ENCODE peak calls at places on chromosomes 11 and 22, in four cellular contexts. Z is suprapubic skin, I is AG10803, C is colonic mucosa. G is an unnamed sample.

GRCh38 chr22:45518580-45518991 is 15.9 kb downstream of the FBLN1 start:
- DNase-seq in Z (no peak), I (peak; percentile 78), C (no peak), G (no peak)

GRCh38 chr22:36227396-36227795 is 11.9 kb downstream of the APOL2 start:
- DNase-seq in Z (no peak), I (no peak), C (no peak), G (no peak)

GRCh38 chr11:28049338-28050216 is 58.4 kb downstream of the KIF18A start:
- DNase-seq in Z (no peak), I (peak; percentile 8), C (no peak), G (no peak)

GRCh38 chr11:35274909-35275807 is 136.2 kb downstream of the CD44 start:
- DNase-seq in Z (peak; percentile 77), I (peak; percentile 66), C (peak; percentile 57), G (peak; percentile 63)

GRCh38 chr11:11244470-11245080 is 108.5 kb downstream of the CSNK2A3 start:
- DNase-seq in Z (no peak), I (no peak), C (no peak), G (no peak)

GRCh38 chr22:44448271-44448780 is 49.7 kb downstream of the RTL6 start:
- DNase-seq in Z (no peak), I (peak; percentile 94), C (no peak), G (peak; percentile 99)

GRCh38 chr11:5700422-5701064 is 11.0 kb downstream of the TRIM22 start:
- DNase-seq in Z (no peak), I (no peak), C (no peak), G (no peak)

GRCh38 chr11:125394306-125394705 is 101.8 kb downstream of the FEZ1 start:
- DNase-seq in Z (no peak), I (no peak), C (no peak), G (no peak)

GRCh38 chr22:37910863-37911262 is 4.8 kb downstream of the MICALL1 start:
- DNase-seq in Z (no peak), I (no peak), C (no peak), G (no peak)

GRCh38 chr11:2089536-2090165 is 49.5 kb downstream of the IGF2 start:
- DNase-seq in Z (peak; percentile 32), I (peak; percentile 29), C (no peak), G (peak; percentile 33)

GRCh38 chr22:33887173-33887572 is 33.1 kb downstream of the LARGE1 start:
- DNase-seq in Z (no peak), I (no peak), C (no peak), G (no peak)

GRCh38 chr11:105244157-105244820 is 104.7 kb upstream of the CARD18 start:
- DNase-seq in Z (no peak), I (peak; percentile 94), C (no peak), G (peak; percentile 63)

GRCh38 chr11:106956887-106957505 is 61.3 kb downstream of the GUCY1A2 start:
- DNase-seq in Z (no peak), I (no peak), C (no peak), G (no peak)

GRCh38 chr22:29700949-29701927 is 18.6 kb upstream of the CABP7 start:
- DNase-seq in Z (peak; percentile 42), I (no peak), C (peak; percentile 46), G (no peak)

GRCh38 chr22:20099099-20099711 is 16.7 kb upstream of the RANBP1 start:
- DNase-seq in Z (no peak), I (no peak), C (no peak), G (no peak)

DNA sequence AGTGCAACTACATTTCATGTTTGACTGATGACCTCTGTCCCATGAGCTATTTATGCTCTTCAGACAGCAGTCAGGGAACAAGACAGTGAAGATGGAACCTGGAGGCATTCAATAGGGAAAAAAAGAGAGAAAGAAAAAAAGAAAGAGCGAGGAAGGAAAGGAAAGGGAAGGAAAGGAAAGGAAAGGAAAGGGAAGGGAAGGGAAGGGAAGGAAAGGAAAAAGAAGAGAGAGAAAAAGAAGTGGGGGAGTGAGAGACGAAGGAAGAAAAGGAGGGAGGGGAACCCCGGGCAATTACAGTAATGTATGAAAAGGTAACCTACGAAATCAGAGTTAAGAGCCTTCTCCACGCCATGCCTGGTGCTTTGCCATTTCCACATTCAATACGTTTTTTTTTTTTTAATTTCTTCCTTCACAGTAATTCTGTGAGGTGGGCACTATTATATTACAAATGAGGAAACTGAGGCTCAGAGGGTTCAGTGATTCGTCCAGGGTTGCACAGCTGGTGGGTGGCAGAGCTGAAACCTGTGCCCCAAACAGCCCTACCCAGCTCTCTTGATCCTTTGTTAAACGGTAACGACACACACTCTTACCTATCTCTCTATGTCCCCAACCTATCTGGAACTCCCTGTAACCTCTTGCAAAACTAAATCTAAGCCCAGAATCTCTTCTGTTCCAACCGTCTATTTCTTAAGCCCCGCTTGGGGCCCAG is 39.3 kb downstream of the ETS1 start:
- DNase-seq in Z (no peak), I (no peak), C (no peak), G (no peak)
- H3K4me3 ChIP-seq in Z (peak overlapping the region; percentile 49), I (peak overlapping the region; percentile 55), C (peak overlapping the region; percentile 22), G (peak overlapping the region; percentile 11)

DNA sequence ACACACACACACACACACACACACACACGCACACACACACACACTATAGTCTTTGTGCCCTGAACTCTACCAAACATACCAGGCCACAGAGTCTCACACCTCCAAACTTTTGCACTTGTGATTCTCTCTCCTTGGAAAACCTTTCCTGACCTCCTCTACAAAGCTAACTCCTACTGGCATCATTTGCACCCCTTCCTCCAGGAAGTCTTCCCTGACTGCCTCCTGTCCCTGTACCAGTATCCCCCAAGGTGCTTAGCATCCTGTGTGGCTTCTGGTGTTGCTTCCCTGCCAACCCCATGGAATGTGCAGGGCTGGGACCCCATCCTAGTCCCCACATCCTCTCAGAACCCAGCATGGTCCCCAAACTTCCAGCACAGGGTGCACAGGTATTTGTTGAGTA is 8.9 kb downstream of the TPST2 start:
- DNase-seq in Z (no peak), I (no peak), C (no peak), G (no peak)
- H3K4me3 ChIP-seq in Z (no peak overlapping the region), I (no peak overlapping the region), C (no peak overlapping the region), G (no peak overlapping the region)

DNA sequence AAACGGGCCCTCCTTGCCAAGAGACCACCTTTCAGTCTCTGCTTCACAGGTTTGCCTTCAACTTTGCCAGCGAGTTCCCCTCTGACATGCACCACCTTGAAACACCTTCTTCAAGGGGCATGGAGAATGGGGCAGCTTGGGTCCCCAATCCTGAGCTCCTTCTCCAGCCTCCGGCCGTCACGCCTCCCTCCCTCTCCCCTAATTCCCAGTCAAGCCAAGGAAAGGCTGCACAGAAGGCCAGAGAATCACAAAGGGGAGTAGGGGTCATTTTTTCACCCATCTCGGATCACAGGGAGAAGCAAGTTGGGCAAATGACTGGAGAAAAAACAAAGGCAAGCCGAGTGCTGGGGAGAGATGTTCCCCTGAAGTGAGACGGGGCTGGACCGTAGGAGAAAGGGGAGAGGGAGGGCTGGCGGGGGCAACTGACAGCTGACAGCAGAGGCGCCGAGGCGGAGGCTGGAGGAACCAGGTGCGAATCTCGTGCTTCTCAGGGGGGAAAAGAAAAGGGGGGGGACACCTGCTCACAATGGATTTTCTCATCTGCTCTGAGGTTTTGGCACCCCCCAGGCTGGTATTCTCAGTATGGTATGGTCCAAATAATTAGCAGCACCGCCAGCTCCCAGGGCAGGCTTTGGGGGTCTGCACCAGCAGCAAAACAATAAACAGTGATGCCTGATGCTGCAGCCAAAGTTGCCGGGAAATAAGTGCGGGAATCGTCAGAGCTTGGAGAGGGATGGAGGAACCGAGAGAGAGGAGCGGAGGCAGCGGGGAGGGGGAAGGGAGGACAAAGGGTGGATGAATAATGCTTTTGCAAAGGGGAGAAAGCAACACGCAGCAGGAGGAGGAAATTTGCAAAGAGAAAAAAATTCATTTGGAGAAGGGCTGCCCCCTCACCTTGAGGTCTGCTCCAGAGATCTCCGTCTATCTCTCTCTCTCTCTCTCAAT is 649 bp downstream of the YPEL4 start:
- DNase-seq in Z (no peak), I (no peak), C (no peak), G (no peak)
- H3K4me3 ChIP-seq in Z (peak overlapping the region; percentile 47), I (peak overlapping the region; percentile 57), C (peak overlapping the region; percentile 22), G (no peak overlapping the region)

GRCh38 chr11:113907155-113907554 is 2.6 kb downstream of the HTR3B start:
- DNase-seq in Z (no peak), I (no peak), C (no peak), G (no peak)
- H3K4me3 ChIP-seq in Z (no peak overlapping the region), I (no peak overlapping the region), C (no peak overlapping the region), G (no peak overlapping the region)

DNA sequence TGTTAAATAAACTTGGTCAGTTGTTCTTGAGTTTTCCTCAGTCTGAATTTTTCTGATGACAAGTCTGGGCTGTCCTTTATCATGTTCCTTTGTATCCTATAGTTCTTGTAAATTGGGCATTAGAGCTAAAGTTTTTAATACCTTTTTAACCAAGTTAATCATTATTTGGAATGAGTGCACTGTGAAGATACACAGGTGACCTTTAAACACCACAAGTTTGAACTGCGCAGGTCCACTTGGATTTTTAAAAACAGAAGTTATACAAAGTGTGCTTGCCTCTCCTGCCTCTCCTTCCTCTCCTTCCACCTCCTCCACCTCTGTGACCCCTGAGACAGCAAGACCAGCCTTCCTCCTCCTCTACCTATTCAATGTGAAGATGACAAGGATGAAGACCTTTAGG is 4.4 kb upstream of the TCP11L1 start:
- DNase-seq in Z (no peak), I (no peak), C (no peak), G (no peak)
- H3K4me3 ChIP-seq in Z (no peak overlapping the region), I (no peak overlapping the region), C (no peak overlapping the region), G (no peak overlapping the region)

DNA sequence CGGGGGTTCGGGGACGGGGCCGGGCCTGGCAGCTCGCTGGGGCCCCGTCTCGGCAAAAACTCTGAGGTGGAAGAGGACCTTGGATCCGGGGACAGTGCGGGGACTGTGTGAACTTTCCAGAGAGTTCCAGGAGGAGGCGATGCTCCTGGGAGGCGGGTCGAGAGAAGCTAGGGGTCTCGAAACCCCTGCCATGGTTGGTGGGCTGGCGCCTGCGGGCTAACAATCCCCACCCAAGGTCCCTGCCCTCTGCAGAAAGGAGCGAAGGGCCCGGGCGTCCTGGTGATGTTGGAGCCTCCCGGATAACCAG is 4.7 kb upstream of the GRK2 start:
- DNase-seq in Z (no peak), I (no peak), C (no peak), G (no peak)
- H3K4me3 ChIP-seq in Z (peak overlapping the region; percentile 42), I (peak overlapping the region; percentile 30), C (peak overlapping the region; percentile 19), G (no peak overlapping the region)

GRCh38 chr11:119179342-119179741 is 5.9 kb upstream of the NHERF4 start:
- DNase-seq in Z (no peak), I (no peak), C (no peak), G (no peak)
- H3K4me3 ChIP-seq in Z (no peak overlapping the region), I (no peak overlapping the region), C (no peak overlapping the region), G (no peak overlapping the region)

G was measured in MG63.